ENCODE peak calls at places on chromosome 3, in five cellular contexts. K is K562, M is H1, J is HepG2, V is GM12878. B is an unnamed sample.

GRCh38 chr3:47567149-47567548 is 11.5 kb downstream of the CSPG5 start:
- DNase-seq in M (no peak), V (no peak), K (no peak), J (no peak), B (no peak)

GRCh38 chr3:106624154-106624553 is 753.1 kb upstream of the CCDC54 start:
- DNase-seq in V (no peak), M (no peak), J (no peak), K (no peak), B (no peak)

GRCh38 chr3:32457971-32458471 is 44.6 kb downstream of the CMTM6 start:
- DNase-seq in V (no peak), M (peak), J (no peak), K (no peak), B (no peak)

GRCh38 chr3:138220788-138221187 is 33.7 kb downstream of the ARMC8 start:
- DNase-seq in J (no peak), K (no peak), M (no peak), V (no peak), B (no peak)

GRCh38 chr3:15051531-15051930 is 13.6 kb downstream of the MRPS25 start:
- DNase-seq in M (peak), J (peak), V (no peak), K (peak), B (peak)

GRCh38 chr3:100957407-100958100 is 35.7 kb downstream of the ABI3BP start:
- DNase-seq in J (no peak), M (no peak), V (no peak), K (no peak), B (no peak)

GRCh38 chr3:67901681-67902080 is 247.3 kb upstream of the SUCLG2 start:
- DNase-seq in J (peak), K (no peak), M (no peak), V (no peak), B (no peak)

GRCh38 chr3:140545197-140545596 is 132.7 kb upstream of the TRIM42 start:
- DNase-seq in M (no peak), J (no peak), V (no peak), K (no peak), B (no peak)

GRCh38 chr3:30649572-30650310 is 43.3 kb downstream of the TGFBR2 start:
- DNase-seq in V (no peak), M (no peak), K (no peak), J (no peak), B (no peak)

GRCh38 chr3:126570103-126570541 is 11.4 kb upstream of the C3orf22 start:
- DNase-seq in J (peak), K (no peak), V (no peak), M (peak), B (no peak)

GRCh38 chr3:62911531-62911930 is 36.3 kb upstream of the CADPS start:
- DNase-seq in J (no peak), M (no peak), V (no peak), K (no peak), B (no peak)

GRCh38 chr3:198043149-198043548 is 83.1 kb downstream of the LMLN start:
- DNase-seq in M (no peak), K (no peak), J (no peak), V (no peak), B (no peak)

GRCh38 chr3:153614563-153614962 is 452.5 kb downstream of the RAP2B start:
- DNase-seq in V (no peak), M (no peak), J (no peak), K (no peak), B (no peak)

GRCh38 chr3:134718736-134719135 is 67.9 kb upstream of the KY start:
- DNase-seq in J (no peak), M (no peak), V (no peak), K (no peak), B (no peak)

GRCh38 chr3:33003308-33003707 is 51.9 kb downstream of the CCR4 start:
- DNase-seq in J (peak), V (no peak), M (no peak), K (no peak), B (no peak)

GRCh38 chr3:81910244-81910852 is 148.9 kb upstream of the GBE1 start:
- DNase-seq in K (peak), M (no peak), J (peak), V (peak), B (peak)

GRCh38 chr3:50138266-50139230 is 16.6 kb upstream of the SEMA3F start:
- DNase-seq in K (no peak), M (peak), J (no peak), V (no peak), B (peak)

GRCh38 chr3:106423321-106424225 is 554.8 kb upstream of the CBLB start:
- DNase-seq in M (no peak), K (no peak), V (no peak), J (no peak), B (no peak)

GRCh38 chr3:50464578-50464977 is 38.9 kb downstream of the CACNA2D2 start:
- DNase-seq in K (no peak), J (no peak), V (no peak), M (no peak), B (no peak)

GRCh38 chr3:60803812-60804211 is 447.4 kb downstream of the FHIT start:
- DNase-seq in J (no peak), M (no peak), V (no peak), K (no peak), B (no peak)

GRCh38 chr3:148146947-148147346 is 550.8 kb upstream of the AGTR1 start:
- DNase-seq in K (no peak), V (no peak), M (no peak), J (no peak), B (no peak)
- TF ChIP-seq CHD2 in K (no peak), V (no peak), M (no peak), J (no peak), B (no peak)

GRCh38 chr3:118641608-118642007 is 393.0 kb downstream of the IGSF11 start:
- DNase-seq in J (no peak), V (no peak), M (peak), K (peak), B (peak)

GRCh38 chr3:118637866-118638265 is 396.8 kb downstream of the IGSF11 start:
- DNase-seq in J (no peak), M (no peak), V (no peak), K (no peak), B (no peak)

DNA sequence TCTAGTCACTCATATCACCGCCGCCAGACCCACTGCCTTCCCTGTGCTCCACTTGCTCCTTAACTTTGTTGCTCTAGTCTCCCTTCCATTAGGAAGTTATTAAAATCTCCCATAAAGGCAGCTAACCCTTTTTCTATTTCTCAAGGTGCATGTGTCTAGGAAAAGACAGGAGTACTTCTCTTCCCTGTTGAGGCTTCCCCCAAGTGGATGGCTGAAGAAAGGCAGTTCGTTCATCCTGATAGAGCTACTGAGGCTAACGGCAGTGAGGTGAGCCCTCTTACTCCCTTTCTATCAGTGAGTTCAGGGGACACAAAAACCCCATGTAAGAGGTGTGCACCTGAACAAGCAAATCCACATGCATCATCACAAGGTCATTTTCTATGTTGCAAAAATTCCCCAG is 397.8 kb downstream of the IGSF11 start:
- DNase-seq in M (no peak), K (no peak), J (peak), V (no peak), B (peak)
- TF ChIP-seq SIN3A in M (no peak), K (no peak), J (no peak), V (no peak), B (no peak)

GRCh38 chr3:69999191-70000027 is at the start of gene SAMMSON:
- DNase-seq in V (no peak), J (no peak), K (peak), M (peak), B (no peak)
- TF ChIP-seq JUND in V (no peak), J (no peak), K (peak), M (no peak), B (peak)

DNA sequence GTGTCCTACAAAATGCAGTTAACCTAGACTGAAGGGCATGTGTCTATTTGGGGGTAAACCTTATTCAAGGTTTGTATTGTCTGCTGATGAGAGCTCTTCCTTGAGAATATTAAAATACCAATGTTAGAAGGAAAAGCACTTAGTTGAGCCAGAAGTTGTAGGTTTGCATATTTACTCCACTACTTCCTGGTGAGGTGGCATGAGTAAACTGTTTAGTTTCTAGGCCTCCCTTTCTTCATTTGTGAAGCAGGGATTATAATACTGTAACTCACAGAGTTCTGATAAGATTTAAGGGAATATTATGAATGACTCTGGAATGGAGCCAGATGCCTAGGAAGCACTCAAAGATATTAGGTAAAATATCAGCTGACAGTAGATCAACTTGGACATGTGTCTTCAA is 46.7 kb downstream of the CD200R1L start:
- DNase-seq in J (no peak), M (no peak), V (no peak), K (no peak), B (no peak)
- TF ChIP-seq CHD2 in J (no peak), M (no peak), V (no peak), K (no peak), B (no peak)

DNA sequence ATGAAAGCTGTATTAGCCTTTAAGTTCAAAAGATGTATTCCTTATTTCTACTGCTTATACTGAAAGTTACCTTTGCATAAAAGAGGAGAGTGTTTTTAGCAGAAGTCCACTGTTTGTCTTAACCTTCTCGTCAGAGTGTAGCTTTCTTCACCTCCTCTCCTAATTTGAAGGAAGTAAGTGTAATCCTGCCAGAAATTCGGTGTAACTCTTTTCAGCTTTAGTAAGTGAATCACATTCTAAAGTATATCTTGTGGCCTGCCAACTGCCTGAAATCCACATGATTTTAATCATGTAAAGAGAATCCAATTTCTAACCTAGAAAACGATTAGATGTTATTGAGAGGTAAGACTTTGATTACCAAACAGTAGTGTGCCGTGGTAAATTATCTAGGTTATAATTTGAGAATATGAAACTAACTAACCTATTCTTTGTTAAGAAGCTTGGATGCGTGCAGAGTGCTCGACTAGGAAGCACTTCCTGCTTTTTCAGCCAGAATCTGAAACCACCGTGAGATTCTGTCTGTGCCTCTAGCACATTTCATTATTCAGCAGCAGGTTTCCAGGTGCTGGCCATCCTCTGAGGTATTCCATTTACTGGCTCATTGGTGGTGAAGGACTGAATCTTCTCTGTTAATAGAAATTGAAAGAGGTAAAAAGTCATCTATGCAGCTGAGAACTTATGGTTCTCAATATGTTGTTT is 7.5 kb downstream of the GYG1 start:
- DNase-seq in V (no peak), K (no peak), M (no peak), J (no peak), B (no peak)
- TF ChIP-seq SIN3A in V (no peak), K (no peak), M (no peak), J (no peak), B (no peak)

DNA sequence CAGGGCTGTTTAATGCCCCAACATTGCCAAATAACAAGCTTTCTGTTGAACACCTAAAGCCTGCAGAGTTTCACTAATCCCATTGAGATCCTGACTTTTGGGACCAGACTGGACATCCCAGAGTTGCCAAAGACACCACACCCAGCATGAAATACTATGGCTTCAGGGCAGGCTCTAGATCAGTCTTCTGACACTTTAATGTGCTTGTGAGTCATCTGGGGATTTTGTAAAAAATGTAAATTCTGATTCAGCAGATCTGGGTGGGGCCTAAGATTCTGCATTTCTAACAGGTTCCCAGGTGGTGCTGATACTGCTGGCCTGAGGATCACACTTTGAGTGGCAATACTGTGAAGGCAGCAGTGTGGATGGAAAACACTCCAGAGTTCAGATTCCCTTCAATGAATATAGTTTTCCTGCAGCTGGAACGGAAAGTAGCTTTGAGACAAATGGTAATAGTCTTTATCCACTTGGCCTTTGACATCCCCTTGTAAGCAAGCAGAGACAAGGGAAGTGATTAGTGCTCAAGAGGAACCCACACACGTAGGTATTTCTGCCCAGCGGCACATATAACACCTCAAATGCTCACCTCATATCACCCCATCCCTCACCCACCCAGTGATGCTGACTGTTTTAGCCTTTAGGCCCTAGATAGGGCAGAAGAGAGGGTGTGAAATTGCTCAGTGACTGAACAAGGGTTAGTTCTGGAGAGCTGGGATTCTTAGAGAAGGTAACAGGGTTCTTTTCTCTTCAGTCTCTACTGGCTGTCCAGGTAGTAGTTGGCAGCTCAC is 51.4 kb upstream of the GSK3B start:
- DNase-seq in V (no peak), M (no peak), J (no peak), K (no peak), B (no peak)
- TF ChIP-seq JUND in V (no peak), M (no peak), J (no peak), K (no peak), B (no peak)

GRCh38 chr3:44831241-44831640 is 30.5 kb upstream of the TMEM42 start:
- DNase-seq in M (no peak), V (no peak), K (no peak), J (no peak), B (no peak)

GRCh38 chr3:44827196-44827595 is 34.5 kb upstream of the TMEM42 start:
- DNase-seq in M (no peak), J (no peak), V (no peak), K (no peak), B (no peak)

GRCh38 chr3:44825264-44825925 is 36.3 kb upstream of the TMEM42 start:
- DNase-seq in M (no peak), V (no peak), K (no peak), J (no peak), B (peak)
- TF ChIP-seq CHD2 in M (no peak), V (no peak), K (no peak), J (no peak), B (no peak)

DNA sequence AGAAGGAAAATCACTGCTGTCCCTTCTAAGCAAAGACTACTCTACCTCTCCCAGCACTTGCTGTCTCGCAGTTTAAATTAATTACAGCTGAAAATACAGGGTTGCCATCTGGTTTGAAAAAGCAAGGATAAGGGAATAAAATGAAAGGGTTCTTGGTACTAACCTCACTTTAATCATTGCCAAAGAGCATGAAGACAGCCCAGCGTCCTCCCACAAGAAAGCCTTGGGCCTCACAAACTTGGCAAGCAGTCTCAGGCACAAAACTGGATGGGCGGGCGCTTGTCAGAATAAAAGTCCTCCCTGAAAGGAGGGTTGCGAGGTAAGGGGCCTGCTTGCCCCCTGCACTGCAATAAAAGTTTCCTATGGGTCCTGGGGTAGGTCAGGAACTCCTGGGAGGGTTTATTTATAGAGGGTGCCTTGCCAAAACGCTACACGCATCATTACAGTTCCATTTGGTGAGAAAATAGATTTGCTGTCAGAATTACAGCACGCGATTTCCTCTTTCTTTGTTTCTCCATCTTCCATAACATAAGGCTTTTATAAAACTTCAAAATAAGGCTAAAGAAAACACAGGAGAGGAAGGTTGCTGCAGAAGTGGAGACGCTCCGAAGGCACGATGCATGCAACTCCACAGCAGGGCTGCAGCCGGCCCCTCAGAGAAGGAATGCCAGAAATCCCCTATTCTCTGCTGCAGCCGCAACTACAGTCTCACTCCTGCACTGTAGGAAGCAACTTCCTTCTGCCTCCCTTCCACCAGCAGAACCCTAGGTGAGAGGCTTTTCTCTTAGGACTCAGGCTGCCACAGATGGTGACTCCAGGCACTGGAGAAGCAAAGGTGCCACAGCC is 61.4 kb downstream of the VGLL4 start:
- DNase-seq in V (no peak), J (no peak), K (no peak), M (peak), B (peak)
- TF ChIP-seq SIN3A in V (no peak), J (no peak), K (no peak), M (no peak), B (peak)

B was measured in SK-N-SH.